ENCODE peak calls at places on chromosomes 11 and 22, in six cellular contexts. U is fibroblast of lung, C is heart left ventricle, V is HCT116, I is neural crest cell, F is cardiac fibroblast. R is an unnamed sample.

GRCh38 chr11:77654770-77655434 is 17.3 kb upstream of the CLNS1A start:
- DNase-seq in U (peak), C (no peak), V (no peak), I (no peak), F (no peak), R (no peak)

GRCh38 chr11:58922475-58922874 is 16.8 kb upstream of the GLYATL1 start:
- DNase-seq in U (no peak), C (no peak), V (no peak), I (no peak), F (no peak), R (no peak)

GRCh38 chr11:35579557-35580396 is 38.5 kb upstream of the FJX1 start:
- DNase-seq in U (peak), C (no peak), V (peak), I (no peak), F (peak), R (peak)

GRCh38 chr22:19111584-19111983 is 10.6 kb downstream of the DGCR2 start:
- DNase-seq in U (no peak), C (no peak), V (no peak), I (no peak), F (no peak), R (no peak)

GRCh38 chr11:66428933-66429332 is 8.1 kb downstream of the NPAS4 start:
- DNase-seq in U (no peak), C (no peak), V (no peak), I (no peak), F (no peak), R (no peak)

GRCh38 chr11:707817-708420 is 1.9 kb downstream of the EPS8L2 start:
- DNase-seq in U (peak), C (peak), V (no peak), I (no peak), F (no peak), R (no peak)

GRCh38 chr11:27423125-27423524 is 49.5 kb downstream of the LGR4 start:
- DNase-seq in U (peak), C (no peak), V (no peak), I (no peak), F (peak), R (no peak)

GRCh38 chr11:31822604-31823371 is 11.7 kb upstream of the PAX6 start:
- DNase-seq in U (no peak), C (no peak), V (no peak), I (no peak), F (no peak), R (no peak)

GRCh38 chr22:33803371-33803770 is 116.9 kb downstream of the LARGE1 start:
- DNase-seq in U (peak), C (no peak), V (no peak), I (no peak), F (peak), R (peak)

GRCh38 chr11:121610706-121611105 is 157.9 kb upstream of the SORL1-AS1 start:
- DNase-seq in U (no peak), C (no peak), V (no peak), I (no peak), F (no peak), R (no peak)

GRCh38 chr11:21839870-21840269 is 353.0 kb upstream of the ANO5 start:
- DNase-seq in U (no peak), C (no peak), V (no peak), I (no peak), F (no peak), R (no peak)

GRCh38 chr11:36164522-36165250 is 124.5 kb downstream of the COMMD9 start:
- DNase-seq in U (no peak), C (no peak), V (no peak), I (no peak), F (no peak), R (no peak)

GRCh38 chr11:116603783-116604323 is 168.9 kb downstream of the BUD13 start:
- DNase-seq in U (no peak), C (no peak), V (no peak), I (no peak), F (no peak), R (no peak)

GRCh38 chr11:68408512-68408911 is 52.0 kb upstream of the PPP6R3 start:
- DNase-seq in U (no peak), C (no peak), V (no peak), I (no peak), F (no peak), R (no peak)

GRCh38 chr22:36435516-36436415 is 45.7 kb downstream of the TXN2 start:
- DNase-seq in U (no peak), C (no peak), V (no peak), I (no peak), F (no peak), R (no peak)

GRCh38 chr11:12856338-12856737 is 152.8 kb upstream of the RASSF10 start:
- DNase-seq in U (no peak), C (no peak), V (no peak), I (no peak), F (no peak), R (no peak)

GRCh38 chr11:102807921-102808320 is 10.0 kb upstream of the MMP1 start:
- DNase-seq in U (peak), C (no peak), V (peak), I (peak), F (no peak), R (no peak)

GRCh38 chr11:122181372-122181771 is 65.4 kb upstream of the BLID start:
- DNase-seq in U (no peak), C (no peak), V (no peak), I (no peak), F (no peak), R (no peak)

GRCh38 chr11:70546179-70546940 is 148.0 kb downstream of the CTTN start:
- DNase-seq in U (no peak), C (peak), V (no peak), I (no peak), F (no peak), R (no peak)

GRCh38 chr11:68845351-68846002 is 3.8 kb upstream of the CPT1A start:
- DNase-seq in U (no peak), C (no peak), V (no peak), I (no peak), F (peak), R (no peak)

GRCh38 chr11:82932564-82932963 is 31.0 kb downstream of the DDIAS start:
- DNase-seq in U (no peak), C (no peak), V (no peak), I (no peak), F (no peak), R (no peak)

GRCh38 chr22:41382098-41382578 is 396 bp downstream of the TEF start:
- DNase-seq in U (no peak), C (peak), V (no peak), I (peak), F (peak), R (no peak)

GRCh38 chr11:1780700-1781592 is 17.2 kb upstream of the CTSD start:
- DNase-seq in U (no peak), C (no peak), V (no peak), I (no peak), F (no peak), R (no peak)

GRCh38 chr11:76835928-76836612 is 24.6 kb upstream of the ACER3 start:
- DNase-seq in U (peak), C (no peak), V (no peak), I (no peak), F (peak), R (peak)

GRCh38 chr22:37732699-37733607 is 36.1 kb downstream of the TRIOBP start:
- DNase-seq in U (no peak), C (no peak), V (no peak), I (no peak), F (no peak), R (no peak)

GRCh38 chr11:76480241-76480640 is 35.4 kb downstream of the EMSY start:
- DNase-seq in U (no peak), C (no peak), V (no peak), I (no peak), F (no peak), R (no peak)

GRCh38 chr22:48858121-48858520 is 969.6 kb downstream of the BRD1 start:
- DNase-seq in U (no peak), C (no peak), V (no peak), I (no peak), F (no peak), R (no peak)

GRCh38 chr11:115153135-115153534 is 351.1 kb downstream of the CADM1 start:
- DNase-seq in U (peak), C (no peak), V (no peak), I (no peak), F (no peak), R (no peak)

GRCh38 chr11:31799036-31799793 is 11.9 kb downstream of the PAX6 start:
- DNase-seq in U (no peak), C (peak), V (no peak), I (peak), F (no peak), R (no peak)

GRCh38 chr11:74380746-74381439 is 17.3 kb downstream of the PGM2L1 start:
- DNase-seq in U (peak), C (no peak), V (no peak), I (no peak), F (no peak), R (no peak)

GRCh38 chr22:27748355-27749168 is 53.0 kb downstream of the MN1 start:
- DNase-seq in U (peak), C (no peak), V (no peak), I (no peak), F (peak), R (no peak)

GRCh38 chr22:27745809-27746208 is 55.7 kb downstream of the MN1 start:
- DNase-seq in U (no peak), C (no peak), V (no peak), I (no peak), F (no peak), R (no peak)

GRCh38 chr22:27749597-27750225 is 51.8 kb downstream of the MN1 start:
- DNase-seq in U (peak), C (no peak), V (no peak), I (no peak), F (peak), R (no peak)

GRCh38 chr22:27746918-27747317 is 54.6 kb downstream of the MN1 start:
- DNase-seq in U (no peak), C (no peak), V (no peak), I (no peak), F (no peak), R (no peak)

GRCh38 chr22:27747396-27748256 is 53.9 kb downstream of the MN1 start:
- DNase-seq in U (no peak), C (no peak), V (no peak), I (no peak), F (peak), R (no peak)
- TF ChIP-seq CTCF in U (peak), C (no peak), V (peak), I (no peak), F (peak), R (peak)

GRCh38 chr11:124942446-124943202 is 6.8 kb upstream of the HEPACAM start:
- DNase-seq in U (no peak), C (no peak), V (no peak), I (no peak), F (no peak), R (no peak)
- TF ChIP-seq CTCF in U (no peak), C (no peak), V (no peak), I (no peak), F (no peak), R (no peak)

DNA sequence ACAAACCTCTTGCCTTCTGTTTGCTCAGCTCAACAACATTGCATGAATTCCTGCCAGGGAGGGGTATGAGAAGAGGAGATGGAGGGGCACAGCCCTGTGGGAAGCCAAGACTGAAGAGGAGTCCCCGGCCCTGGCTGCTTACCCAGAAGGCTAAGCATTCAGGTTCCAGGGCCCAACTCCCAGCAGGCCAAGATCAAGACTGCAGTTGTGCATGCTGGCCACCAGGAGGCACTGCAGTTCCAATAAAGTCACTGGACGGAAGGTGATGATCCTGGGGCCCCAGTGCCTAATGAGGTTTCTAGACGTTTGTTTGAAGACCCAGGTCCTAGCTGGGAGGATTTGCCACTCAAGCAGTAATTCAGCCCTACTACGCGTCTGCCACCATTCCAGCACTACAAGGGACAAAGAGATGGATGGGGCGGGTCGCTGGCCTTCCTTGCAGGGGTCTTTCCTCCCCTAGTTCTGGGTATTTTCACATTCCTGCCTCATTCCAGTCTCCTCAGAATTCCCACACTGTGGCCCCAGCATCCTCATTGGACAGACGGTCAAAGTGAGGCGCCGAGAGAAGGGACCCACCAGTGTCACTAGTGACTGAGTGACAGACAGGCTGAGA is 23.6 kb downstream of the ALX4 start:
- DNase-seq in U (peak), C (peak), V (peak), I (peak), F (peak), R (no peak)
- TF ChIP-seq CTCF in U (peak), C (peak), V (peak), I (peak), F (peak), R (peak)

DNA sequence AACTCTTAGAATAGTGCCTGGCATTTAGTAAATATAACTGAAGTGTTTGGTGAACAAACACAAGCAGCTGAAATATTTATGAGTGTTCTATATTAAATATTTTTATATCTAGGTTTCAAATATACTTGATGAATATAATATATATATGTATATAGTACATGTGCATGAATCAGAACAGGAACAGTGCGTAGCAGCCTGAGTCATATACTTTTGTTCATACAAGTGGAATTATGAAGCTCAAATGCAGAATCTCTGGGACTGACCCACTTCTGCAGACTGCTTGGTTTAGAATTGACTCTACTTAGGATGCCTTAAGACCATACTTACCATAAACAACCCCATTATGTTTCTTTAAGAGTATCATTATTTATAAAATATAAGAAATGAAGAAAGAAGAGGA is 997.8 kb upstream of the RAG2 start:
- DNase-seq in U (no peak), C (no peak), V (no peak), I (no peak), F (no peak), R (no peak)
- TF ChIP-seq CTCF in U (no peak), C (no peak), V (no peak), I (no peak), F (no peak), R (no peak)

R was measured in HFF-Myc.